ENCODE peak calls at places on chromosomes 2 and 18, in five cellular contexts. One of them, this sample, is unnamed. For H3K4me1, the result is how much of the 10 kb centered on the place peaks cover.

GRCh38 chr2:85212846-85213245 is 79.7 kb downstream of the TCF7L1 start:
- DNase-seq in stomach: no peak
- DNase-seq in prostate gland: no peak
- DNase-seq in HCT116: no peak
- DNase-seq in SK-N-SH: no peak
- DNase-seq in this sample: no peak

GRCh38 chr2:146634256-146635068 is 1210.4 kb upstream of the ACVR2A start:
- DNase-seq in stomach: no peak
- DNase-seq in HCT116: peak
- DNase-seq in SK-N-SH: no peak
- DNase-seq in prostate gland: no peak
- DNase-seq in this sample: no peak

GRCh38 chr2:33785201-33786106 is 186.4 kb upstream of the FAM98A start:
- DNase-seq in SK-N-SH: no peak
- DNase-seq in stomach: no peak
- DNase-seq in HCT116: no peak
- DNase-seq in prostate gland: no peak
- DNase-seq in this sample: no peak

GRCh38 chr2:99689135-99689742 is 199.4 kb upstream of the REV1 start:
- DNase-seq in SK-N-SH: no peak
- DNase-seq in HCT116: no peak
- DNase-seq in stomach: no peak
- DNase-seq in prostate gland: no peak
- DNase-seq in this sample: no peak

GRCh38 chr18:903703-904102 is 968 bp upstream of the ADCYAP1 start:
- DNase-seq in stomach: peak
- DNase-seq in prostate gland: no peak
- DNase-seq in SK-N-SH: no peak
- DNase-seq in HCT116: no peak
- DNase-seq in this sample: no peak

GRCh38 chr2:28320009-28320365 is 72.7 kb upstream of the FOSL2 start:
- DNase-seq in prostate gland: no peak
- DNase-seq in HCT116: no peak
- DNase-seq in stomach: no peak
- DNase-seq in SK-N-SH: no peak
- DNase-seq in this sample: no peak

GRCh38 chr2:33134086-33134763 is 187.5 kb downstream of the LTBP1 start:
- DNase-seq in prostate gland: peak
- DNase-seq in SK-N-SH: no peak
- DNase-seq in HCT116: peak
- DNase-seq in stomach: peak
- DNase-seq in this sample: peak

GRCh38 chr18:23228102-23229051 is 93.1 kb downstream of the CABLES1 start:
- DNase-seq in prostate gland: no peak
- DNase-seq in SK-N-SH: no peak
- DNase-seq in HCT116: no peak
- DNase-seq in stomach: no peak
- DNase-seq in this sample: peak

GRCh38 chr2:181077128-181077709 is 96.8 kb downstream of the UBE2E3 start:
- DNase-seq in HCT116: peak
- DNase-seq in prostate gland: no peak
- DNase-seq in stomach: no peak
- DNase-seq in SK-N-SH: peak
- DNase-seq in this sample: no peak

GRCh38 chr18:62751341-62751821 is 36.0 kb downstream of the PHLPP1 start:
- DNase-seq in HCT116: no peak
- DNase-seq in SK-N-SH: no peak
- DNase-seq in stomach: no peak
- DNase-seq in prostate gland: no peak
- DNase-seq in this sample: no peak

GRCh38 chr2:18242716-18243115 is 317.7 kb downstream of the RDH14 start:
- DNase-seq in stomach: no peak
- DNase-seq in SK-N-SH: no peak
- DNase-seq in prostate gland: no peak
- DNase-seq in HCT116: no peak
- DNase-seq in this sample: no peak

GRCh38 chr2:1793868-1794445 is 49.6 kb upstream of the PXDN start:
- DNase-seq in stomach: peak
- DNase-seq in HCT116: no peak
- DNase-seq in SK-N-SH: no peak
- DNase-seq in prostate gland: no peak
- DNase-seq in this sample: peak

GRCh38 chr18:79797518-79798345 is at the start of gene KCNG2:
- DNase-seq in HCT116: no peak
- DNase-seq in SK-N-SH: peak
- DNase-seq in prostate gland: no peak
- DNase-seq in stomach: no peak
- DNase-seq in this sample: no peak

GRCh38 chr2:221641181-221641871 is 69.2 kb upstream of the EPHA4 start:
- DNase-seq in stomach: no peak
- DNase-seq in SK-N-SH: no peak
- DNase-seq in prostate gland: no peak
- DNase-seq in HCT116: no peak
- DNase-seq in this sample: no peak

GRCh38 chr18:8121091-8121490 is 488.1 kb upstream of the RAB12 start:
- DNase-seq in stomach: no peak
- DNase-seq in prostate gland: no peak
- DNase-seq in SK-N-SH: no peak
- DNase-seq in HCT116: no peak
- DNase-seq in this sample: no peak

GRCh38 chr2:179938026-179938425 is 69.1 kb downstream of the CWC22 start:
- DNase-seq in prostate gland: no peak
- DNase-seq in stomach: no peak
- DNase-seq in SK-N-SH: no peak
- DNase-seq in HCT116: no peak
- DNase-seq in this sample: no peak

GRCh38 chr2:12652723-12653122 is 64.0 kb upstream of the TRIB2 start:
- DNase-seq in SK-N-SH: no peak
- DNase-seq in stomach: no peak
- DNase-seq in prostate gland: no peak
- DNase-seq in HCT116: no peak
- DNase-seq in this sample: no peak

GRCh38 chr18:5879479-5879882 is 15.8 kb downstream of the TMEM200C start:
- DNase-seq in SK-N-SH: peak
- DNase-seq in stomach: no peak
- DNase-seq in HCT116: no peak
- DNase-seq in prostate gland: no peak
- DNase-seq in this sample: no peak

GRCh38 chr18:60693426-60693825 is 320.9 kb upstream of the MC4R start:
- DNase-seq in stomach: no peak
- DNase-seq in SK-N-SH: no peak
- DNase-seq in HCT116: no peak
- DNase-seq in prostate gland: no peak
- DNase-seq in this sample: no peak

GRCh38 chr18:55838841-55839240 is 250.8 kb upstream of the TCF4 start:
- DNase-seq in SK-N-SH: no peak
- DNase-seq in stomach: no peak
- DNase-seq in prostate gland: no peak
- DNase-seq in HCT116: no peak
- DNase-seq in this sample: no peak

GRCh38 chr2:7849027-7849426 is 832.8 kb upstream of the ID2 start:
- DNase-seq in SK-N-SH: no peak
- DNase-seq in HCT116: no peak
- DNase-seq in stomach: no peak
- DNase-seq in prostate gland: no peak
- DNase-seq in this sample: no peak

GRCh38 chr2:7846607-7847006 is 835.2 kb upstream of the ID2 start:
- DNase-seq in HCT116: no peak
- DNase-seq in prostate gland: no peak
- DNase-seq in stomach: no peak
- DNase-seq in SK-N-SH: no peak
- DNase-seq in this sample: no peak

GRCh38 chr2:7847321-7847720 is 834.5 kb upstream of the ID2 start:
- DNase-seq in HCT116: no peak
- DNase-seq in SK-N-SH: no peak
- DNase-seq in prostate gland: no peak
- DNase-seq in stomach: no peak
- DNase-seq in this sample: no peak

GRCh38 chr2:7845332-7845731 is 836.5 kb upstream of the ID2 start:
- DNase-seq in HCT116: no peak
- DNase-seq in stomach: no peak
- DNase-seq in prostate gland: no peak
- DNase-seq in SK-N-SH: no peak
- DNase-seq in this sample: no peak

GRCh38 chr2:7849531-7849930 is 832.3 kb upstream of the ID2 start:
- DNase-seq in SK-N-SH: no peak
- DNase-seq in stomach: no peak
- DNase-seq in HCT116: no peak
- DNase-seq in prostate gland: no peak
- DNase-seq in this sample: no peak
- H3K4me3 ChIP-seq in SK-N-SH: no peak
- H3K4me3 ChIP-seq in stomach: no peak
- H3K4me3 ChIP-seq in HCT116: no peak
- H3K4me3 ChIP-seq in prostate gland: no peak
- H3K4me3 ChIP-seq in this sample: no peak

GRCh38 chr2:191274404-191274803 is 29.2 kb downstream of the MYO1B start:
- DNase-seq in stomach: no peak
- DNase-seq in prostate gland: no peak
- DNase-seq in SK-N-SH: no peak
- DNase-seq in HCT116: no peak
- DNase-seq in this sample: no peak
- H3K4me1 ChIP-seq in stomach: under half
- H3K4me1 ChIP-seq in prostate gland: under half
- H3K4me1 ChIP-seq in SK-N-SH: under half
- H3K4me1 ChIP-seq in HCT116: under half
- H3K4me1 ChIP-seq in this sample: under half

GRCh38 chr2:104853926-104854506 is at the start of gene POU3F3:
- DNase-seq in stomach: no peak
- DNase-seq in HCT116: no peak
- DNase-seq in SK-N-SH: peak
- DNase-seq in prostate gland: no peak
- DNase-seq in this sample: peak
- TF ChIP-seq POLR2AphosphoS5 in stomach: peak
- TF ChIP-seq POLR2AphosphoS5 in HCT116: no peak
- TF ChIP-seq POLR2AphosphoS5 in SK-N-SH: no peak
- TF ChIP-seq POLR2AphosphoS5 in prostate gland: no peak
- TF ChIP-seq POLR2AphosphoS5 in this sample: no peak

DNA sequence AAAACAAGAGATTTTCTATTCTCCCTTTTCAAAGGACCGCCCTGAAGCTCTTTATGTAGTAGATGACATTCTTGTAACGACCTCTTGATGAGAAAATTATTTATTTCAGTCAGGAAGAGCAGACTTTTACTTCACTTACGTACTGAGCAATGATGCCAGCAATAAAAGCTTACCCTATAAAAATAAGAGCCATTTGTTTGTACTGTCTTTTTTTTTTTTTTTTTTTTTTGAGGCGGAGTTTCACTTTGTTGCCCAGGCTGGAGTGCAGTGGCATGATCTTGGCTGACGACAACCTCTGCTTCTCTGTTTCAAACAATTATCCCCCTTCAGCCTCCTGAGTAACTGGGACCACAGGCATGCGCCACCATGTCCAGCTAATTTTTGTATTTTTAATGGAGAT is 39.2 kb downstream of the CRIM1 start:
- DNase-seq in HCT116: no peak
- DNase-seq in stomach: no peak
- DNase-seq in prostate gland: no peak
- DNase-seq in SK-N-SH: no peak
- DNase-seq in this sample: no peak
- H3K4me3 ChIP-seq in HCT116: no peak
- H3K4me3 ChIP-seq in stomach: no peak
- H3K4me3 ChIP-seq in prostate gland: no peak
- H3K4me3 ChIP-seq in SK-N-SH: no peak
- H3K4me3 ChIP-seq in this sample: no peak

This sample was measured in transverse colon.